ENCODE peak calls at places on chromosomes 16 and 17, in four cellular contexts. C is heart left ventricle, R is psoas muscle, F is Peyer's patch. T is an unnamed sample.

GRCh38 chr16:19809121-19809635 is 75.5 kb downstream of the GPRC5B start:
- DNase-seq in R (peak), C (peak), F (no peak), T (no peak)

GRCh38 chr16:49556252-49557069 is 182.9 kb downstream of the C16orf78 start:
- DNase-seq in F (no peak), C (no peak), R (no peak), T (no peak)

GRCh38 chr16:57477531-57478202 is 8.6 kb downstream of the DOK4 start:
- DNase-seq in F (peak), R (no peak), C (no peak), T (no peak)

GRCh38 chr17:59105852-59106462 is 723 bp downstream of the TRIM37 start:
- DNase-seq in R (peak), F (peak), C (peak), T (no peak)

GRCh38 chr17:5508855-5509254 is 22.5 kb downstream of the MIS12 start:
- DNase-seq in F (no peak), C (no peak), R (no peak), T (no peak)

GRCh38 chr17:48492401-48493298 is 38.2 kb downstream of the HOXB1 start:
- DNase-seq in C (peak), R (peak), F (peak), T (peak)

GRCh38 chr16:1470543-1471251 is 4.1 kb downstream of the CLCN7 start:
- DNase-seq in R (no peak), C (no peak), F (no peak), T (no peak)

GRCh38 chr17:33949100-33949499 is 306.0 kb upstream of the CCL2 start:
- DNase-seq in C (no peak), R (no peak), F (no peak), T (no peak)

DNA sequence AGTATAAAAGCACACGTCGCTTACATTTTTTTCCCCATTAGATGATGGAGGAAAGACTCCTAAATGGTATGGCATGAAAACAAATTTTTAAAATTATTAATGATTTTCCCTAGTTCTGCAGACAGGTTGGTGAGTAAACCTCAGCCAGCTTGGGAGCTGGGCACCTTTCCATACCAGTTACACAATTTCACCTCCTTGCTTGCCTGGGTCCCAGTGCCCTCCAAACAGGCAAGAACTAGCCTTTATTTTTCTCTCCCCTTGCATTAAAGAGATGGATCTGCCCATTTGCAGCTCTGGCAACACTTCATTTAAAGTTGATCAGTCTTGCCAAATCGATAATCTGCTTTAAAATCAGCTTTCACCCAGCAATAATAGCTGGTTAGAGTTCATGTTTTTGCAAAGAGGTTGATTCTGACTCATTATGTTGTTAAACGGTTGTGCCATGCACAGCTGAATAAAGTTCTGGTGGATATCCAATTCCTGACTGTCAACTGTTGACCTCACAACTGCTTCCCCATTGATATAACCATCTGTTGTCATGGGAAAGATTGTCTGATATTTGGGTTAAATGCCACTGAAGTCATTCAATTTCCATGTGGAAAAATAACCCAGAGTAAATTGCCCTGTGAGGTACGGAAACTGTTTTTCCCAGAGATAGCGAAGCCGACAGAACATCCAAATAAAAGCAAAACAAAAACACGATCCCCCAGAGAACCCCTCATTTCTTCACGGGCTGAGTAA is 1.3 kb downstream of the C17orf58 start:
- DNase-seq in C (no peak), F (no peak), R (no peak), T (no peak)
- H3K27ac ChIP-seq in C (peak), F (peak), R (peak), T (no peak)

DNA sequence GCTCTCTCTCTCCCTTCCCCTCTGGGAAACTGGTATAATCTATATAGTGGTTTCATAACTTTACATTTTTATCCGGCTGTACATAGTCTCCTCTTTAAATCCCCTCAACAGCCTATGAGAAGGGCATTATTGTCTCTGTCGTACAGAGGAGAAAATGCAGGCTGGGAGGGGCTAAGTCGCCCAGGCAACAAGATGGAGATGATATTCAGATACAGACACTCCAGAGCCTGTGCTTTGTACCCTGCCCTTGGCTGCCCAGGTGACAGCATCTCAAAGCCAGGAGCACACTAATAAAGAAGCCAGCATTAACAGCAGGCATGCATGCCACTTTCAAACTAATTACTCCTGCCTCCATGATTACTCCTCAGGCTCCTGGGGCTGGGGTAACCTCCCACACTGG is 4.6 kb upstream of the EIF1 start:
- DNase-seq in R (no peak), C (no peak), F (no peak), T (no peak)
- H3K27ac ChIP-seq in R (no peak), C (no peak), F (no peak), T (no peak)

DNA sequence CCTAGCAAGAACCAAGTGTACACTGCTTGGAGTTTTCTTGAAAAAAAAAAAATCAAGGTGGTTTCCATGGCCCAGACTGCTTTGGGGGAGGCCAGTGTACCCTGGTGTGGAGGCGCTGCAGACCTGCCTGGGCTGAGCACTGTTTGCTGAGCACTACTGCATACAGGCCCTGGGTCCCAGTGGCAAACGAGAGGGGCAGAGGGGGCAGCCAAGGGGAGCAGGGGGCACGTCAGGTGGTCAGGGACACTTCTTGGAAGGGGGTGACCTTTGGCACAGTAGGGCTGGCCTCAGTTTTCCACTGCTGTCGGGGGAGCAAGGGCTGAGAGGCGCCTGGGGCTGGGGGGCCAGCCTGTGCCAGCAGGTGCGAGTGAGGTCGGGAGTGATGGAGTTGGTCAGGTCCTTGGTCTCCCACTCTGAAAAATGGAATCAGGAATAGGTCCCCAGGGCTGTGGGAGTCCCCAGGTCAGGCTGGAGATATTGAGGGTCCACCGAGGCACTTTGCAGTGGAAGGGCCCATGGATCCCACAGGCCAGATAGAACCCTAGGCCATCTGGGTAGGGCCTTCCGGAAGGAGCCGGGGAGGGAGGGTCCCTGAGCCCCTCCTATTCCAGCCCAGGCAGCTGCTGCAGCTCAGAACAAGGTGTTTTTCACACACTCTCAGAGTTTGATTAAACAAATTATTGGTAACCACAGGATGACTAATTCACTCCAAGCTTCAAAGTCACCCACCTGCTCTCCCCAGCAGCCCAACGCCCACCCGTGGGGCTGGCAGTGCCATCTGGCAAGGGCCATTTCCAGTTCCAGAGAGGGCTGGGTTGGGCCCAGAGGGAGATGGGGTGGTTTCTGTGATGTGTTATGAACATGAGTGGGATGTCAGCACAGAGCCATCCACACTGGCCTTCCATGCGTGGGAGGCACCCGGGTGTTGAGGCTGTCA is 3.5 kb downstream of the ZFPM1 start:
- DNase-seq in F (peak), C (no peak), R (no peak), T (no peak)
- H3K27ac ChIP-seq in F (peak), C (peak), R (no peak), T (peak)

GRCh38 chr16:89319628-89319882 is 102.1 kb downstream of the ZNF778 start:
- DNase-seq in C (no peak), R (no peak), F (no peak), T (no peak)
- H3K27ac ChIP-seq in C (peak), R (peak), F (peak), T (no peak)

GRCh38 chr17:50861822-50862528 is 4.2 kb downstream of the TOB1 start:
- DNase-seq in R (no peak), F (no peak), C (no peak), T (no peak)
- H3K27ac ChIP-seq in R (peak), F (no peak), C (peak), T (peak)

GRCh38 chr16:84851192-84852127 is 31.7 kb downstream of the CRISPLD2 start:
- DNase-seq in F (no peak), C (no peak), R (no peak), T (no peak)

GRCh38 chr16:84850714-84851113 is 30.9 kb downstream of the CRISPLD2 start:
- DNase-seq in F (no peak), C (no peak), R (no peak), T (no peak)

GRCh38 chr16:84849751-84850150 is 30.0 kb downstream of the CRISPLD2 start:
- DNase-seq in R (no peak), F (no peak), C (no peak), T (no peak)

GRCh38 chr16:84854759-84855158 is 35.0 kb downstream of the CRISPLD2 start:
- DNase-seq in F (no peak), R (no peak), C (no peak), T (no peak)

GRCh38 chr16:84853534-84853933 is 33.7 kb downstream of the CRISPLD2 start:
- DNase-seq in C (no peak), F (no peak), R (no peak), T (no peak)
- H3K27ac ChIP-seq in C (no peak), F (no peak), R (no peak), T (no peak)

GRCh38 chr17:57995076-57995956 is 7.3 kb upstream of the VEZF1 start:
- DNase-seq in R (peak), C (peak), F (peak), T (peak)
- H3K27ac ChIP-seq in R (peak), C (peak), F (no peak), T (peak)

DNA sequence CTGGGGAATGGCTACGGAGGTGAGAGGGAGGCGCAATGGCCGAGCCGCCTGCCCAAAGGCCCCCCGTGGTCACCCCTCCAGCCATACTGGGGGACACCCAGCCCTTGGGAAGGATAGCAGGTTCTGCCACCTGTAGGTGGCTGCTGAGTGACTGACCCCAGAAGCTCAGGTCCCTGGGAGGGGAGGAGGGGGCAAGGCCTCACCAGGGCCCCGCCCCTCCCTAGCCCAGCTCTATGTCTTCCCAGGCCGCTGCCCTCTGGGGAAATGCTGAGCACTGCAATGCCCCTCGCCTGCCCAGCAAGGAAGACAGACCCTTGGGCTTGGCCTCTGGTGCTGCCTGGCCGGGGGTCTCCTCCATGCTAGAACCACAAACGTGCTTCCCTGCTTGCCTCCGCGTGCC is 11.4 kb upstream of the CLDN9 start:
- DNase-seq in F (no peak), C (no peak), R (no peak), T (no peak)
- H3K27ac ChIP-seq in F (no peak), C (no peak), R (no peak), T (no peak)

GRCh38 chr16:75257886-75258806 is 6.7 kb upstream of the BCAR1 start:
- DNase-seq in F (no peak), C (no peak), R (peak), T (no peak)
- H3K27ac ChIP-seq in F (no peak), C (no peak), R (peak), T (no peak)

T was measured in naive thymus-derived CD4-positive, alpha-beta T cell.